ENCODE peak calls at places on chromosomes 2 and 18, in ten cellular contexts. T is GM13977, X is transverse colon, J is cardiac fibroblast, H is AG04449, Y is endothelial cell, N is neural progenitor cell, S is GM20000, K is HCT116, Z is heart left ventricle. W is an unnamed sample.

GRCh38 chr2:85810376-85811172 is 56.8 kb downstream of the ATOH8 start:
- DNase-seq in J (no peak), Y (no peak), S (no peak), H (no peak), N (no peak), T (no peak), X (no peak), Z (no peak), K (no peak), W (no peak)

GRCh38 chr18:46484971-46485370 is 172.0 kb downstream of the LOXHD1 start:
- DNase-seq in Y (no peak), K (no peak), S (no peak), J (no peak), Z (no peak), T (no peak), X (no peak), H (no peak), N (peak), W (no peak)

GRCh38 chr2:20349457-20350034 is 1.1 kb downstream of the PUM2 start:
- DNase-seq in Y (no peak), X (no peak), J (no peak), K (no peak), Z (no peak), T (no peak), S (no peak), N (no peak), H (no peak), W (no peak)

GRCh38 chr2:13009027-13009426 is 292.3 kb downstream of the TRIB2 start:
- DNase-seq in Z (no peak), X (no peak), J (peak), S (no peak), T (no peak), Y (no peak), K (no peak), H (peak), N (no peak), W (no peak)

GRCh38 chr2:241730679-241731293 is 3.6 kb upstream of the D2HGDH start:
- DNase-seq in X (no peak), N (no peak), S (no peak), K (no peak), Z (no peak), T (no peak), J (no peak), H (no peak), Y (no peak), W (no peak)

GRCh38 chr2:237222178-237222577 is 136.5 kb downstream of the COPS8 start:
- DNase-seq in H (no peak), K (no peak), J (peak), Z (no peak), X (no peak), N (no peak), Y (no peak), T (no peak), S (no peak), W (peak)

GRCh38 chr2:72340665-72341064 is 193.0 kb upstream of the CYP26B1 start:
- DNase-seq in Z (no peak), K (no peak), X (no peak), N (peak), J (no peak), Y (no peak), T (no peak), S (no peak), H (no peak), W (no peak)

GRCh38 chr18:21000667-21001066 is 110.9 kb downstream of the ROCK1 start:
- DNase-seq in S (no peak), Y (no peak), H (no peak), N (no peak), T (no peak), Z (no peak), X (no peak), J (peak), K (no peak), W (no peak)

GRCh38 chr2:98912221-98912851 is 23.7 kb downstream of the CRACDL start:
- DNase-seq in Y (no peak), H (peak), N (no peak), Z (peak), T (no peak), S (no peak), J (peak), X (no peak), K (peak), W (no peak)

GRCh38 chr2:137693521-137693920 is 270.8 kb upstream of the HNMT start:
- DNase-seq in J (no peak), K (no peak), T (no peak), X (no peak), N (no peak), Z (no peak), S (no peak), H (no peak), Y (no peak), W (no peak)

GRCh38 chr18:72342933-72343332 is 201.2 kb downstream of the CBLN2 start:
- DNase-seq in Y (no peak), Z (no peak), H (no peak), J (no peak), S (no peak), N (no peak), T (no peak), K (no peak), X (no peak), W (no peak)

GRCh38 chr2:237122214-237122666 is 36.6 kb downstream of the COPS8 start:
- DNase-seq in H (no peak), N (peak), K (peak), S (peak), T (peak), Z (peak), Y (peak), X (peak), J (peak), W (peak)

DNA sequence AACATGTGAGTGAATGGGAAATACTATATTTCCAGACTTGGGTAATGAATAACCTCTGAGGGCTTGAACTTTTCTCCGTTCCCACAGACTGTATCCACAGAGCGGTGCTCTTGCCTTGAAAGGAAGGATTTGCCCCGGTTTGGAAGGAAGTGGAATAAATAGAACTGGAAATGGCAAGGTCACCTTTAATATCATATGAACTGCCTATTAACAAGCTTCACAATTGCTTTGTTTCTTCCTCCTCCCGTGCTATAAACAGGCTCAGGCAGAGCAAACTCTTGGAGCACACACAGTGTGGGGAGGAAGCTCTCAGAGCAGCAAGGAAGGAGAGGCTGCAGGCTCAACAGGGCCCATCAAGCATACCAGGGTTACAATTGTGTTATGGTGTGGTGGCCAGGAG is 28.5 kb upstream of the DARS1 start:
- DNase-seq in T (no peak), H (no peak), J (no peak), Z (no peak), X (no peak), S (no peak), Y (no peak), K (no peak), N (no peak), W (no peak)
- TF ChIP-seq CTCF in T (no peak), H (no peak), J (no peak), Z (no peak), X (no peak), S (no peak), Y (no peak), K (no peak), N (no peak), W (peak)

GRCh38 chr2:41869542-41870256 is 178.1 kb upstream of the PKDCC start:
- DNase-seq in T (peak), X (peak), K (peak), H (no peak), N (peak), Y (peak), Z (peak), S (peak), J (peak), W (peak)
- TF ChIP-seq CTCF in T (peak), X (peak), K (peak), H (peak), N (peak), Y (peak), Z (peak), S (peak), J (peak), W (peak)

GRCh38 chr2:219596954-219597551 is 604 bp upstream of the STK11IP start:
- DNase-seq in T (peak), Z (no peak), X (no peak), H (no peak), K (no peak), J (peak), S (no peak), N (no peak), Y (no peak), W (no peak)
- TF ChIP-seq CTCF in T (no peak), Z (no peak), X (no peak), H (no peak), K (no peak), J (no peak), S (no peak), N (no peak), Y (no peak), W (no peak)

GRCh38 chr2:119694994-119695521 is 16.1 kb downstream of the TMEM177 start:
- DNase-seq in X (no peak), J (peak), T (no peak), S (no peak), Y (no peak), N (no peak), H (no peak), K (no peak), Z (no peak), W (no peak)

GRCh38 chr2:119696005-119696404 is 17.0 kb downstream of the TMEM177 start:
- DNase-seq in X (no peak), N (no peak), K (no peak), H (no peak), Y (no peak), J (no peak), Z (no peak), S (no peak), T (no peak), W (no peak)

GRCh38 chr2:119696494-119697030 is 17.6 kb downstream of the TMEM177 start:
- DNase-seq in N (no peak), S (no peak), J (no peak), K (no peak), Y (no peak), T (no peak), X (no peak), H (no peak), Z (no peak), W (no peak)

GRCh38 chr2:119699016-119699606 is 20.1 kb downstream of the TMEM177 start:
- DNase-seq in K (no peak), Z (no peak), S (no peak), X (no peak), N (no peak), T (no peak), H (no peak), J (no peak), Y (no peak), W (no peak)

GRCh38 chr2:119697290-119698013 is 18.5 kb downstream of the TMEM177 start:
- DNase-seq in H (no peak), T (peak), J (no peak), X (no peak), Z (no peak), K (no peak), S (peak), Y (no peak), N (no peak), W (no peak)
- TF ChIP-seq CTCF in H (no peak), T (no peak), J (no peak), X (no peak), Z (no peak), K (no peak), S (no peak), Y (no peak), N (no peak), W (no peak)

GRCh38 chr2:224930990-224931389 is 111.3 kb downstream of the DOCK10 start:
- DNase-seq in T (no peak), S (no peak), N (no peak), H (no peak), X (no peak), J (no peak), Y (no peak), Z (no peak), K (no peak), W (no peak)
- TF ChIP-seq CTCF in T (peak), S (peak), N (no peak), H (no peak), X (peak), J (no peak), Y (no peak), Z (no peak), K (no peak), W (no peak)